ENCODE peak calls at places on chromosomes 11 and 22, in five cellular contexts. R, T, Q, N and V are unnamed samples. For H3K9me2, the result is how much of the 10 kb centered on the place peaks cover.

GRCh38 chr11:109085708-109086373 is 336.1 kb upstream of the C11orf87 start:
- DNase-seq in R (no peak), T (peak), Q (no peak), N (peak), V (peak)

GRCh38 chr11:612961-613300 is 2.8 kb downstream of the IRF7 start:
- DNase-seq in R (no peak), T (no peak), Q (no peak), N (no peak), V (no peak)

GRCh38 chr11:45185228-45185729 is 38.8 kb downstream of the PRDM11 start:
- DNase-seq in R (no peak), T (no peak), Q (no peak), N (no peak), V (no peak)

GRCh38 chr11:73087730-73088129 is 54.4 kb downstream of the FCHSD2 start:
- DNase-seq in R (no peak), T (no peak), Q (no peak), N (no peak), V (no peak)

GRCh38 chr22:43389227-43389836 is 22.5 kb upstream of the MPPED1 start:
- DNase-seq in R (no peak), T (no peak), Q (no peak), N (no peak), V (no peak)

GRCh38 chr22:31952459-31952858 is 8.1 kb downstream of the YWHAH start:
- DNase-seq in R (no peak), T (peak), Q (no peak), N (peak), V (no peak)

GRCh38 chr22:50314455-50315288 is 7.2 kb upstream of the PLXNB2 start:
- DNase-seq in R (peak), T (no peak), Q (peak), N (no peak), V (peak)

GRCh38 chr11:70405679-70406395 is 7.5 kb downstream of the CTTN start:
- DNase-seq in R (no peak), T (no peak), Q (no peak), N (no peak), V (no peak)

GRCh38 chr22:18066181-18066859 is 11.5 kb upstream of the PEX26 start:
- DNase-seq in R (no peak), T (no peak), Q (no peak), N (no peak), V (no peak)

DNA sequence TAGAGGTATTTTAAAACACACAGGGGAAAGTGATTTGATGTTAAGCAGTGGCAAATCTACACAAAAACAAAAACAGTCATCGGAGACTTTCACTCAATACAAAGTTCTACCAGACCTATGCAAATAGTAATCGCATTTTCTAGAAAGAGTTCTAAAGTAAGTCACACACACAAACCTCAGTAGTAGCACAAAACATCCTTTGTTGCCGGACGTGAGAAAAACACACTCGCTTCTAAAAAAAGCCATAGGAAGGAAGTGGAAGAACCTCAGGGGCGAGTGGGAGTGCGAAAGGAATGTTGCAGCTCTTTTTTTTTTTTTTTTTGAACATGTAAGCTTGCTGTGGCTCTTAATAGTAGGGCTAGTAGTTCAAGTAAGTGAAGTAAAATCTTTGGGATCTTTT is 88.9 kb downstream of the MAML2 start:
- DNase-seq in R (peak), T (peak), Q (no peak), N (no peak), V (peak)
- H3K4me3 ChIP-seq in R (no peak), T (peak), Q (no peak), N (no peak), V (peak)

GRCh38 chr22:19166421-19166820 is 12.1 kb downstream of the SLC25A1 start:
- DNase-seq in R (no peak), T (no peak), Q (no peak), N (no peak), V (no peak)
- H3K9me2 ChIP-seq in R (under half), T (under half), Q (under half), N (under half), V (under half)

DNA sequence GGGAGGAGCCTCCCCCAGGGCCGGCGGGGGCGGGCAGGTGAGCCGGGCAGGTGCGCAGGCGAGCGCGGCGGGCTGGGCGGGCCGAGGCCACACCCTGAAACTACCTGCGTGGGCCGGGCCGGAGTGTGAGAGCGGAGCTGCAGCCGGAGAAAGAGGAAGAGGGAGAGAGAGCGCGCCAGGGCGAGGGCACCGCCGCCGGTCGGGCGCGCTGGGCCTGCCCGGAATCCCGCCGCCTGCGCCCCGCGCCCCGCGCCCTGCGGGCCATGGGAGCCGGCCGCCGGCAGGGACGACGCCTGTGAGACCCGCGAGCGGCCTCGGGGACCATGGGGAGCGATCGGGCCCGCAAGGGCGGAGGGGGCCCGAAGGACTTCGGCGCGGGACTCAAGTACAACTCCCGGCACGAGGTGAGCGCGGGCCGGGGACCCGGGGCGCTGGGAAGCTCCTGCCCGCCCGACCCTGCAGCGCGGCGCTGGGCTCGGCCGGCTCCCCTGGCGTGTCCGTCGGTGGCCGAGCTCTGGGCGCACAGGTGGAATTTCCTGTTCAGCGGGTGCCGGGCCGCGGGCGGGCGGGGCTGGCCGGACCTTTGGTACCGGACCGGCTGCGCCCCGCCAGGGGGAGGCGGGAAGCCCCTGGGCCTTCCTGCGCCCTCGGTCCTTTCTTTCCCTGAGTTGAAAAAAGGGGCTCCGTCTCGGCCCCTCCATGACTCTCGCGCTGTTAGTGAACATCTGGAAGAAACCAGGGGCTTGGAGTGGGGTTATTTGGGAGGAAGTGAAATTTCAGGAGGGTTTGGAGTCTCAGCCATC is at the start of gene ST14:
- DNase-seq in R (peak), T (peak), Q (peak), N (peak), V (peak)
- H3K4me3 ChIP-seq in R (peak), T (no peak), Q (peak), N (peak), V (peak)

GRCh38 chr22:48931452-48931851 is 896.2 kb downstream of the BRD1 start:
- DNase-seq in R (no peak), T (no peak), Q (no peak), N (no peak), V (no peak)

GRCh38 chr22:48936391-48936790 is 891.3 kb downstream of the BRD1 start:
- DNase-seq in R (no peak), T (no peak), Q (no peak), N (no peak), V (no peak)

GRCh38 chr22:48937032-48937639 is 890.5 kb downstream of the BRD1 start:
- DNase-seq in R (no peak), T (no peak), Q (no peak), N (no peak), V (no peak)

GRCh38 chr22:48938741-48939140 is 888.9 kb downstream of the BRD1 start:
- DNase-seq in R (no peak), T (no peak), Q (no peak), N (no peak), V (no peak)

DNA sequence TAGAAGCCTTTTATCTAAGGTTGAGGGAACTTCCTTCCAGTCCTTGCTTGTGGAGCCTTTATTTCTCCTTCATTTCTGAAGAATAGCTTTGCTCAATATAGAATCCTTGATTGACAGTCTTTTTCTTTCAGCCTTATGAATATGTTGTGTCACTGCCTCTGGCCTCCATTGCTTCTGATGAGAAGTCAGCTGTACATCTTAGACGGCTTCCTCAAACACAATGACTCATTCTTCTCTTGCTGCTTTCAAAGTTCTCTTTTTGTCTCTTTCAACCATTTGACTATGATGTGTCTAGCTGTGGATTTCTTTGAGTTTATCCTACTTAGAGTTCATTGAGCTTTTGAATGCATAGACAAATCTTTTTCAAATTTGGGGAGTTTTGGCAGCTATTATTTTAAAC is 893.2 kb downstream of the BRD1 start:
- DNase-seq in R (no peak), T (no peak), Q (no peak), N (no peak), V (no peak)
- H3K9me2 ChIP-seq in R (under half), T (under half), Q (under half), N (under half), V (under half)